ENCODE peak calls at places on chromosomes 3 and 15, in six cellular contexts. One of them, this sample, is unnamed.

GRCh38 chr3:194269610-194270145 is 81.5 kb downstream of the CPN2 start:
- DNase-seq in H1: peak
- DNase-seq in IMR-90: no peak
- DNase-seq in mesendoderm: peak
- DNase-seq in mesenchymal stem cell: peak
- DNase-seq in neuronal stem cell: no peak
- DNase-seq in this sample: peak

GRCh38 chr3:10522646-10523303 is 17.4 kb upstream of the ATP2B2 start:
- DNase-seq in IMR-90: no peak
- DNase-seq in neuronal stem cell: no peak
- DNase-seq in mesenchymal stem cell: no peak
- DNase-seq in H1: peak
- DNase-seq in mesendoderm: no peak
- DNase-seq in this sample: peak

GRCh38 chr3:27141668-27142067 is 227.5 kb downstream of the NEK10 start:
- DNase-seq in H1: no peak
- DNase-seq in IMR-90: no peak
- DNase-seq in mesendoderm: peak
- DNase-seq in mesenchymal stem cell: no peak
- DNase-seq in neuronal stem cell: no peak
- DNase-seq in this sample: no peak

GRCh38 chr3:94049267-94049666 is 13.4 kb downstream of the DHFR2 start:
- DNase-seq in mesenchymal stem cell: no peak
- DNase-seq in IMR-90: no peak
- DNase-seq in mesendoderm: no peak
- DNase-seq in neuronal stem cell: no peak
- DNase-seq in H1: no peak
- DNase-seq in this sample: no peak

GRCh38 chr3:64627471-64628321 is 60.1 kb downstream of the ADAMTS9 start:
- DNase-seq in mesendoderm: peak
- DNase-seq in H1: no peak
- DNase-seq in IMR-90: peak
- DNase-seq in mesenchymal stem cell: peak
- DNase-seq in neuronal stem cell: no peak
- DNase-seq in this sample: no peak

GRCh38 chr15:100929641-100930042 is 10.5 kb downstream of the LRRK1 start:
- DNase-seq in mesendoderm: peak
- DNase-seq in H1: no peak
- DNase-seq in neuronal stem cell: no peak
- DNase-seq in mesenchymal stem cell: no peak
- DNase-seq in IMR-90: no peak
- DNase-seq in this sample: no peak

GRCh38 chr15:70051948-70052633 is 45.6 kb downstream of the TLE3 start:
- DNase-seq in IMR-90: no peak
- DNase-seq in mesendoderm: no peak
- DNase-seq in mesenchymal stem cell: no peak
- DNase-seq in neuronal stem cell: no peak
- DNase-seq in H1: no peak
- DNase-seq in this sample: no peak

GRCh38 chr3:30893678-30894325 is 659 bp downstream of the GADL1 start:
- DNase-seq in mesendoderm: no peak
- DNase-seq in mesenchymal stem cell: no peak
- DNase-seq in neuronal stem cell: no peak
- DNase-seq in H1: no peak
- DNase-seq in IMR-90: no peak
- DNase-seq in this sample: no peak

GRCh38 chr15:50190166-50190570 is 8.2 kb downstream of the SLC27A2 start:
- DNase-seq in mesenchymal stem cell: no peak
- DNase-seq in neuronal stem cell: no peak
- DNase-seq in mesendoderm: no peak
- DNase-seq in IMR-90: no peak
- DNase-seq in H1: no peak
- DNase-seq in this sample: no peak

GRCh38 chr3:57227930-57228733 is 603 bp downstream of the APPL1 start:
- DNase-seq in IMR-90: peak
- DNase-seq in neuronal stem cell: peak
- DNase-seq in mesendoderm: peak
- DNase-seq in mesenchymal stem cell: peak
- DNase-seq in H1: peak
- DNase-seq in this sample: peak

GRCh38 chr3:107013606-107014005 is 363.6 kb upstream of the CCDC54 start:
- DNase-seq in mesenchymal stem cell: no peak
- DNase-seq in H1: no peak
- DNase-seq in neuronal stem cell: no peak
- DNase-seq in IMR-90: no peak
- DNase-seq in mesendoderm: no peak
- DNase-seq in this sample: no peak

GRCh38 chr3:5058463-5058862 is 63.6 kb upstream of the ARL8B start:
- DNase-seq in mesenchymal stem cell: peak
- DNase-seq in H1: no peak
- DNase-seq in mesendoderm: no peak
- DNase-seq in IMR-90: peak
- DNase-seq in neuronal stem cell: no peak
- DNase-seq in this sample: no peak

GRCh38 chr3:181943285-181943684 is 231.6 kb downstream of the SOX2 start:
- DNase-seq in neuronal stem cell: no peak
- DNase-seq in mesendoderm: peak
- DNase-seq in H1: no peak
- DNase-seq in mesenchymal stem cell: no peak
- DNase-seq in IMR-90: no peak
- DNase-seq in this sample: no peak

GRCh38 chr15:95799286-95800187 is 531.0 kb upstream of the NR2F2 start:
- DNase-seq in mesendoderm: no peak
- DNase-seq in mesenchymal stem cell: peak
- DNase-seq in neuronal stem cell: no peak
- DNase-seq in IMR-90: peak
- DNase-seq in H1: no peak
- DNase-seq in this sample: no peak

GRCh38 chr3:122082357-122082756 is 27.2 kb downstream of the CD86 start:
- DNase-seq in mesenchymal stem cell: no peak
- DNase-seq in H1: no peak
- DNase-seq in mesendoderm: no peak
- DNase-seq in neuronal stem cell: no peak
- DNase-seq in IMR-90: no peak
- DNase-seq in this sample: no peak

GRCh38 chr3:62479276-62479675 is 105.9 kb upstream of the FEZF2 start:
- DNase-seq in neuronal stem cell: no peak
- DNase-seq in mesendoderm: no peak
- DNase-seq in IMR-90: no peak
- DNase-seq in mesenchymal stem cell: no peak
- DNase-seq in H1: no peak
- DNase-seq in this sample: no peak

GRCh38 chr3:187281191-187281714 is 10.3 kb downstream of the MASP1 start:
- DNase-seq in neuronal stem cell: no peak
- DNase-seq in mesenchymal stem cell: peak
- DNase-seq in H1: no peak
- DNase-seq in IMR-90: peak
- DNase-seq in mesendoderm: no peak
- DNase-seq in this sample: no peak

GRCh38 chr15:67548862-67549651 is 6.6 kb downstream of the MAP2K5 start:
- DNase-seq in IMR-90: no peak
- DNase-seq in mesendoderm: peak
- DNase-seq in H1: peak
- DNase-seq in neuronal stem cell: peak
- DNase-seq in mesenchymal stem cell: peak
- DNase-seq in this sample: peak

DNA sequence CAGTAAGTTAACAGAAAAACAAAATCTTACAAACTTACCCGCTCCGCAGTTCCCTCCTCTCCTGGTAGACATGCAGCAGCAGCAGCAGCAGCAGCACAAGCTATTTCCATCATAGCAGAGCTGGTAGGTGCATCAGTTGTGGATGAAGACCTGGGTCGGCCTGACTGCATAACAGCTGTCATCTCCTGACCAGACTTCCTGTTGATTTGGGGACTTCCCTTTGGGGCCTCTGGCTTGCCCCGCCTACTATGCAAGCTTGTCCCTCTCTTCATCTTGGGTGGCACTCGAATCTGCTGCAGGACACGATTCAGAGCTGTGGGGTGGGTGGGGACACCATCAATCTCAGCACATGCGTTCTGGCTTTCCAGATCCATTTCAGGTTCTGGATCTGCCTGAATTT is 65.7 kb downstream of the TMCC1 start:
- DNase-seq in neuronal stem cell: no peak
- DNase-seq in mesenchymal stem cell: no peak
- DNase-seq in mesendoderm: no peak
- DNase-seq in H1: no peak
- DNase-seq in IMR-90: no peak
- DNase-seq in this sample: no peak
- H3K4me2 ChIP-seq in neuronal stem cell: no peak
- H3K4me2 ChIP-seq in mesenchymal stem cell: no peak
- H3K4me2 ChIP-seq in mesendoderm: no peak
- H3K4me2 ChIP-seq in H1: no peak
- H3K4me2 ChIP-seq in IMR-90: no peak
- H3K4me2 ChIP-seq in this sample: no peak

GRCh38 chr3:153456831-153457545 is 295.0 kb downstream of the RAP2B start:
- DNase-seq in mesendoderm: no peak
- DNase-seq in mesenchymal stem cell: no peak
- DNase-seq in neuronal stem cell: no peak
- DNase-seq in IMR-90: no peak
- DNase-seq in H1: no peak
- DNase-seq in this sample: no peak
- H2BK15ac ChIP-seq in mesendoderm: no peak
- H2BK15ac ChIP-seq in mesenchymal stem cell: no peak
- H2BK15ac ChIP-seq in neuronal stem cell: no peak
- H2BK15ac ChIP-seq in IMR-90: no peak
- H2BK15ac ChIP-seq in H1: no peak
- H2BK15ac ChIP-seq in this sample: no peak

GRCh38 chr3:34216713-34217346 is 418.4 kb downstream of the PDCD6IP start:
- DNase-seq in mesendoderm: no peak
- DNase-seq in H1: no peak
- DNase-seq in neuronal stem cell: no peak
- DNase-seq in IMR-90: no peak
- DNase-seq in mesenchymal stem cell: no peak
- DNase-seq in this sample: no peak
- H3K23ac ChIP-seq in mesendoderm: no peak
- H3K23ac ChIP-seq in H1: no peak
- H3K23ac ChIP-seq in neuronal stem cell: no peak
- H3K23ac ChIP-seq in IMR-90: no peak
- H3K23ac ChIP-seq in mesenchymal stem cell: no peak
- H3K23ac ChIP-seq in this sample: no peak

GRCh38 chr3:13515786-13516783 is 32.8 kb upstream of the FBLN2 start:
- DNase-seq in mesenchymal stem cell: no peak
- DNase-seq in IMR-90: no peak
- DNase-seq in neuronal stem cell: no peak
- DNase-seq in mesendoderm: no peak
- DNase-seq in H1: no peak
- DNase-seq in this sample: no peak
- H3K4me2 ChIP-seq in mesenchymal stem cell: no peak
- H3K4me2 ChIP-seq in IMR-90: no peak
- H3K4me2 ChIP-seq in neuronal stem cell: no peak
- H3K4me2 ChIP-seq in mesendoderm: no peak
- H3K4me2 ChIP-seq in H1: no peak
- H3K4me2 ChIP-seq in this sample: no peak

GRCh38 chr3:148873928-148874326 is 8.8 kb downstream of the CPA3 start:
- DNase-seq in mesendoderm: no peak
- DNase-seq in H1: no peak
- DNase-seq in neuronal stem cell: no peak
- DNase-seq in IMR-90: peak
- DNase-seq in mesenchymal stem cell: no peak
- DNase-seq in this sample: no peak

GRCh38 chr3:148879256-148879655 is 14.2 kb downstream of the CPA3 start:
- DNase-seq in mesenchymal stem cell: no peak
- DNase-seq in mesendoderm: no peak
- DNase-seq in neuronal stem cell: no peak
- DNase-seq in IMR-90: no peak
- DNase-seq in H1: no peak
- DNase-seq in this sample: no peak

GRCh38 chr3:148881286-148881685 is 16.2 kb downstream of the CPA3 start:
- DNase-seq in IMR-90: peak
- DNase-seq in neuronal stem cell: no peak
- DNase-seq in mesenchymal stem cell: peak
- DNase-seq in mesendoderm: no peak
- DNase-seq in H1: no peak
- DNase-seq in this sample: no peak

GRCh38 chr3:148880681-148881080 is 15.6 kb downstream of the CPA3 start:
- DNase-seq in IMR-90: no peak
- DNase-seq in mesenchymal stem cell: no peak
- DNase-seq in neuronal stem cell: no peak
- DNase-seq in mesendoderm: peak
- DNase-seq in H1: no peak
- DNase-seq in this sample: peak

DNA sequence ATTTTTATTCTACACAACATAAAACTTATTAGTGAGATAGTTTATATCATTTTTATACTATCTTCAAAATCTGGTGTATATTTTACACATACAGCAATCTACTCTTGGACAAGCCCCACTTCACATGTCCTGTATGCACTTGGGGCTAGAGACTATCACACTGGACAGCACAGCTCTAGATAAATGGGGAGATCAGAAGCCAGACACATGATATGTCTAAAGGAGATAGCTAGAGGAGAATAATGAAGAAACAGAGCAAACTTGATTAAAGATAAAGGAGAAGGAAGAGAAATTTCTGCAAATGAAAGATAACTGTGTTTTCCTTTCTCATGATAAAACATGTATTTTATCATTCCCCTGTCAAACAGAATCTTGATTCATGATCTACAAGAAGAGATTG is 13.0 kb downstream of the CPA3 start:
- DNase-seq in mesenchymal stem cell: no peak
- DNase-seq in neuronal stem cell: no peak
- DNase-seq in H1: no peak
- DNase-seq in IMR-90: no peak
- DNase-seq in mesendoderm: no peak
- DNase-seq in this sample: no peak
- H2BK15ac ChIP-seq in mesenchymal stem cell: no peak
- H2BK15ac ChIP-seq in neuronal stem cell: no peak
- H2BK15ac ChIP-seq in H1: no peak
- H2BK15ac ChIP-seq in IMR-90: no peak
- H2BK15ac ChIP-seq in mesendoderm: no peak
- H2BK15ac ChIP-seq in this sample: no peak

GRCh38 chr3:73401616-73402265 is 223.0 kb downstream of the PDZRN3 start:
- DNase-seq in H1: no peak
- DNase-seq in mesenchymal stem cell: peak
- DNase-seq in IMR-90: peak
- DNase-seq in mesendoderm: no peak
- DNase-seq in neuronal stem cell: no peak
- DNase-seq in this sample: no peak
- H3K23ac ChIP-seq in H1: no peak
- H3K23ac ChIP-seq in mesenchymal stem cell: no peak
- H3K23ac ChIP-seq in IMR-90: no peak
- H3K23ac ChIP-seq in mesendoderm: no peak
- H3K23ac ChIP-seq in neuronal stem cell: no peak
- H3K23ac ChIP-seq in this sample: no peak